ENCODE peak calls at places on chromosomes 11 and 22, in six cellular contexts. One of them, this sample, is unnamed.

GRCh38 chr11:123249354-123249753 is 54.3 kb upstream of the CLMP start:
- DNase-seq in activated CD4-positive, alpha-beta T cell treated with anti-CD3 and anti-CD28 coated beads, Interleukin-2, amount 10 ng/mL, durations not matched to agents 7 days and 5 days: no peak
- DNase-seq in GDM1: no peak
- DNase-seq in heart left ventricle: no peak
- DNase-seq in Daoy: no peak
- DNase-seq in NCI-H146: no peak
- DNase-seq in this sample: no peak

GRCh38 chr11:43583548-43583947 is 97.0 kb upstream of the HSD17B12 start:
- DNase-seq in NCI-H146: no peak
- DNase-seq in activated CD4-positive, alpha-beta T cell treated with anti-CD3 and anti-CD28 coated beads, Interleukin-2, amount 10 ng/mL, durations not matched to agents 7 days and 5 days: no peak
- DNase-seq in Daoy: no peak
- DNase-seq in GDM1: no peak
- DNase-seq in heart left ventricle: no peak
- DNase-seq in this sample: no peak

GRCh38 chr11:128040603-128041002 is 546.8 kb downstream of the ETS1 start:
- DNase-seq in GDM1: no peak
- DNase-seq in heart left ventricle: no peak
- DNase-seq in Daoy: no peak
- DNase-seq in activated CD4-positive, alpha-beta T cell treated with anti-CD3 and anti-CD28 coated beads, Interleukin-2, amount 10 ng/mL, durations not matched to agents 7 days and 5 days: no peak
- DNase-seq in NCI-H146: no peak
- DNase-seq in this sample: no peak

GRCh38 chr11:72605958-72606357 is 68.3 kb downstream of the PDE2A start:
- DNase-seq in activated CD4-positive, alpha-beta T cell treated with anti-CD3 and anti-CD28 coated beads, Interleukin-2, amount 10 ng/mL, durations not matched to agents 7 days and 5 days: no peak
- DNase-seq in heart left ventricle: no peak
- DNase-seq in Daoy: no peak
- DNase-seq in NCI-H146: no peak
- DNase-seq in GDM1: no peak
- DNase-seq in this sample: no peak

GRCh38 chr22:37503850-37504249 is 15.4 kb downstream of the CARD10 start:
- DNase-seq in activated CD4-positive, alpha-beta T cell treated with anti-CD3 and anti-CD28 coated beads, Interleukin-2, amount 10 ng/mL, durations not matched to agents 7 days and 5 days: no peak
- DNase-seq in NCI-H146: no peak
- DNase-seq in heart left ventricle: peak; percentile 64
- DNase-seq in Daoy: no peak
- DNase-seq in GDM1: no peak
- DNase-seq in this sample: no peak

GRCh38 chr22:46618667-46619066 is 1.5 kb upstream of the GRAMD4 start:
- DNase-seq in heart left ventricle: peak; percentile 74
- DNase-seq in GDM1: no peak
- DNase-seq in Daoy: no peak
- DNase-seq in NCI-H146: no peak
- DNase-seq in activated CD4-positive, alpha-beta T cell treated with anti-CD3 and anti-CD28 coated beads, Interleukin-2, amount 10 ng/mL, durations not matched to agents 7 days and 5 days: no peak
- DNase-seq in this sample: no peak

GRCh38 chr11:67452141-67452952 is at the start of gene GPR152:
- DNase-seq in NCI-H146: no peak
- DNase-seq in Daoy: no peak
- DNase-seq in GDM1: no peak
- DNase-seq in activated CD4-positive, alpha-beta T cell treated with anti-CD3 and anti-CD28 coated beads, Interleukin-2, amount 10 ng/mL, durations not matched to agents 7 days and 5 days: no peak
- DNase-seq in heart left ventricle: peak; percentile 52
- DNase-seq in this sample: no peak

GRCh38 chr11:65129649-65130441 is 4.5 kb downstream of the SYVN1 start:
- DNase-seq in activated CD4-positive, alpha-beta T cell treated with anti-CD3 and anti-CD28 coated beads, Interleukin-2, amount 10 ng/mL, durations not matched to agents 7 days and 5 days: no peak
- DNase-seq in Daoy: no peak
- DNase-seq in NCI-H146: no peak
- DNase-seq in GDM1: no peak
- DNase-seq in heart left ventricle: no peak
- DNase-seq in this sample: no peak

GRCh38 chr11:72789493-72790131 is 4.2 kb downstream of the STARD10 start:
- DNase-seq in GDM1: no peak
- DNase-seq in Daoy: peak; percentile 60
- DNase-seq in NCI-H146: no peak
- DNase-seq in heart left ventricle: peak; percentile 76
- DNase-seq in activated CD4-positive, alpha-beta T cell treated with anti-CD3 and anti-CD28 coated beads, Interleukin-2, amount 10 ng/mL, durations not matched to agents 7 days and 5 days: no peak
- DNase-seq in this sample: no peak

GRCh38 chr11:34065505-34066203 is 14.1 kb downstream of the CAPRIN1 start:
- DNase-seq in Daoy: no peak
- DNase-seq in NCI-H146: no peak
- DNase-seq in heart left ventricle: no peak
- DNase-seq in activated CD4-positive, alpha-beta T cell treated with anti-CD3 and anti-CD28 coated beads, Interleukin-2, amount 10 ng/mL, durations not matched to agents 7 days and 5 days: no peak
- DNase-seq in GDM1: no peak
- DNase-seq in this sample: no peak

GRCh38 chr22:35688913-35689675 is 28.6 kb upstream of the APOL5 start:
- DNase-seq in activated CD4-positive, alpha-beta T cell treated with anti-CD3 and anti-CD28 coated beads, Interleukin-2, amount 10 ng/mL, durations not matched to agents 7 days and 5 days: no peak
- DNase-seq in GDM1: no peak
- DNase-seq in heart left ventricle: no peak
- DNase-seq in NCI-H146: no peak
- DNase-seq in Daoy: peak; percentile 37
- DNase-seq in this sample: no peak

GRCh38 chr11:18736590-18737148 is 10.7 kb upstream of the IGSF22 start:
- DNase-seq in activated CD4-positive, alpha-beta T cell treated with anti-CD3 and anti-CD28 coated beads, Interleukin-2, amount 10 ng/mL, durations not matched to agents 7 days and 5 days: no peak
- DNase-seq in NCI-H146: no peak
- DNase-seq in GDM1: no peak
- DNase-seq in heart left ventricle: no peak
- DNase-seq in Daoy: no peak
- DNase-seq in this sample: no peak

GRCh38 chr11:68843703-68844312 is 2.1 kb upstream of the CPT1A start:
- DNase-seq in activated CD4-positive, alpha-beta T cell treated with anti-CD3 and anti-CD28 coated beads, Interleukin-2, amount 10 ng/mL, durations not matched to agents 7 days and 5 days: peak; percentile 69
- DNase-seq in GDM1: peak; percentile 75
- DNase-seq in NCI-H146: peak; percentile 89
- DNase-seq in Daoy: peak; percentile 86
- DNase-seq in heart left ventricle: peak; percentile 88
- DNase-seq in this sample: peak; percentile 50

GRCh38 chr22:38468761-38469305 is 937 bp downstream of the KDELR3 start:
- DNase-seq in GDM1: no peak
- DNase-seq in heart left ventricle: no peak
- DNase-seq in NCI-H146: no peak
- DNase-seq in activated CD4-positive, alpha-beta T cell treated with anti-CD3 and anti-CD28 coated beads, Interleukin-2, amount 10 ng/mL, durations not matched to agents 7 days and 5 days: no peak
- DNase-seq in Daoy: no peak
- DNase-seq in this sample: no peak

GRCh38 chr22:18109410-18110193 is 1.0 kb upstream of the TUBA8 start:
- DNase-seq in GDM1: no peak
- DNase-seq in Daoy: no peak
- DNase-seq in activated CD4-positive, alpha-beta T cell treated with anti-CD3 and anti-CD28 coated beads, Interleukin-2, amount 10 ng/mL, durations not matched to agents 7 days and 5 days: no peak
- DNase-seq in heart left ventricle: no peak
- DNase-seq in NCI-H146: no peak
- DNase-seq in this sample: no peak

GRCh38 chr22:31215018-31215535 is 3.0 kb downstream of the LIMK2 start:
- DNase-seq in activated CD4-positive, alpha-beta T cell treated with anti-CD3 and anti-CD28 coated beads, Interleukin-2, amount 10 ng/mL, durations not matched to agents 7 days and 5 days: no peak
- DNase-seq in heart left ventricle: no peak
- DNase-seq in NCI-H146: no peak
- DNase-seq in GDM1: no peak
- DNase-seq in Daoy: no peak
- DNase-seq in this sample: no peak

GRCh38 chr11:122843281-122844150 is 5.2 kb downstream of the CRTAM start:
- DNase-seq in heart left ventricle: no peak
- DNase-seq in GDM1: no peak
- DNase-seq in Daoy: peak; percentile 16
- DNase-seq in activated CD4-positive, alpha-beta T cell treated with anti-CD3 and anti-CD28 coated beads, Interleukin-2, amount 10 ng/mL, durations not matched to agents 7 days and 5 days: peak; percentile 55
- DNase-seq in NCI-H146: peak; percentile 23
- DNase-seq in this sample: no peak

GRCh38 chr11:119800171-119800570 is 71.2 kb upstream of the NECTIN1 start:
- DNase-seq in GDM1: no peak
- DNase-seq in Daoy: no peak
- DNase-seq in heart left ventricle: peak; percentile 18
- DNase-seq in activated CD4-positive, alpha-beta T cell treated with anti-CD3 and anti-CD28 coated beads, Interleukin-2, amount 10 ng/mL, durations not matched to agents 7 days and 5 days: no peak
- DNase-seq in NCI-H146: no peak
- DNase-seq in this sample: no peak

GRCh38 chr11:86606270-86606848 is 66.1 kb downstream of the ME3 start:
- DNase-seq in Daoy: no peak
- DNase-seq in NCI-H146: no peak
- DNase-seq in activated CD4-positive, alpha-beta T cell treated with anti-CD3 and anti-CD28 coated beads, Interleukin-2, amount 10 ng/mL, durations not matched to agents 7 days and 5 days: no peak
- DNase-seq in heart left ventricle: no peak
- DNase-seq in GDM1: no peak
- DNase-seq in this sample: no peak

GRCh38 chr22:40853961-40854360 is 2.5 kb downstream of the ST13 start:
- DNase-seq in NCI-H146: no peak
- DNase-seq in Daoy: no peak
- DNase-seq in activated CD4-positive, alpha-beta T cell treated with anti-CD3 and anti-CD28 coated beads, Interleukin-2, amount 10 ng/mL, durations not matched to agents 7 days and 5 days: no peak
- DNase-seq in GDM1: no peak
- DNase-seq in heart left ventricle: no peak
- DNase-seq in this sample: no peak

GRCh38 chr11:105334025-105334714 is 194.6 kb upstream of the CARD18 start:
- DNase-seq in GDM1: no peak
- DNase-seq in heart left ventricle: no peak
- DNase-seq in NCI-H146: no peak
- DNase-seq in activated CD4-positive, alpha-beta T cell treated with anti-CD3 and anti-CD28 coated beads, Interleukin-2, amount 10 ng/mL, durations not matched to agents 7 days and 5 days: no peak
- DNase-seq in Daoy: peak; percentile 7
- DNase-seq in this sample: no peak

GRCh38 chr11:910044-910588 is 494 bp downstream of the CHID1 start:
- DNase-seq in Daoy: no peak
- DNase-seq in GDM1: no peak
- DNase-seq in NCI-H146: no peak
- DNase-seq in heart left ventricle: no peak
- DNase-seq in activated CD4-positive, alpha-beta T cell treated with anti-CD3 and anti-CD28 coated beads, Interleukin-2, amount 10 ng/mL, durations not matched to agents 7 days and 5 days: no peak
- DNase-seq in this sample: peak; percentile 60

GRCh38 chr22:47409501-47410275 is 647.2 kb downstream of the TBC1D22A start:
- DNase-seq in GDM1: no peak
- DNase-seq in NCI-H146: no peak
- DNase-seq in activated CD4-positive, alpha-beta T cell treated with anti-CD3 and anti-CD28 coated beads, Interleukin-2, amount 10 ng/mL, durations not matched to agents 7 days and 5 days: no peak
- DNase-seq in Daoy: no peak
- DNase-seq in heart left ventricle: no peak
- DNase-seq in this sample: no peak

GRCh38 chr22:25833091-25833490 is 91.1 kb downstream of the MYO18B start:
- DNase-seq in activated CD4-positive, alpha-beta T cell treated with anti-CD3 and anti-CD28 coated beads, Interleukin-2, amount 10 ng/mL, durations not matched to agents 7 days and 5 days: no peak
- DNase-seq in heart left ventricle: peak; percentile 73
- DNase-seq in Daoy: no peak
- DNase-seq in NCI-H146: no peak
- DNase-seq in GDM1: no peak
- DNase-seq in this sample: no peak

GRCh38 chr11:102761646-102762238 is 18.7 kb downstream of the MMP10 start:
- DNase-seq in activated CD4-positive, alpha-beta T cell treated with anti-CD3 and anti-CD28 coated beads, Interleukin-2, amount 10 ng/mL, durations not matched to agents 7 days and 5 days: no peak
- DNase-seq in GDM1: no peak
- DNase-seq in Daoy: no peak
- DNase-seq in heart left ventricle: no peak
- DNase-seq in NCI-H146: no peak
- DNase-seq in this sample: no peak

GRCh38 chr22:44758354-44758969 is 6.1 kb downstream of the ARHGAP8 start:
- DNase-seq in activated CD4-positive, alpha-beta T cell treated with anti-CD3 and anti-CD28 coated beads, Interleukin-2, amount 10 ng/mL, durations not matched to agents 7 days and 5 days: no peak
- DNase-seq in heart left ventricle: no peak
- DNase-seq in Daoy: peak; percentile 72
- DNase-seq in NCI-H146: no peak
- DNase-seq in GDM1: no peak
- DNase-seq in this sample: no peak

GRCh38 chr11:133808393-133809140 is 36.7 kb downstream of the SPATA19 start:
- DNase-seq in heart left ventricle: no peak
- DNase-seq in activated CD4-positive, alpha-beta T cell treated with anti-CD3 and anti-CD28 coated beads, Interleukin-2, amount 10 ng/mL, durations not matched to agents 7 days and 5 days: no peak
- DNase-seq in Daoy: no peak
- DNase-seq in GDM1: no peak
- DNase-seq in NCI-H146: no peak
- DNase-seq in this sample: no peak

GRCh38 chr11:3159296-3160190 is 5.6 kb downstream of the OSBPL5 start:
- DNase-seq in NCI-H146: no peak
- DNase-seq in Daoy: no peak
- DNase-seq in heart left ventricle: peak; percentile 86
- DNase-seq in GDM1: no peak
- DNase-seq in activated CD4-positive, alpha-beta T cell treated with anti-CD3 and anti-CD28 coated beads, Interleukin-2, amount 10 ng/mL, durations not matched to agents 7 days and 5 days: no peak
- DNase-seq in this sample: no peak

GRCh38 chr22:38413085-38414008 is 41.7 kb downstream of the KCNJ4 start:
- DNase-seq in GDM1: no peak
- DNase-seq in heart left ventricle: peak; percentile 61
- DNase-seq in Daoy: no peak
- DNase-seq in NCI-H146: no peak
- DNase-seq in activated CD4-positive, alpha-beta T cell treated with anti-CD3 and anti-CD28 coated beads, Interleukin-2, amount 10 ng/mL, durations not matched to agents 7 days and 5 days: no peak
- DNase-seq in this sample: no peak

GRCh38 chr11:77198440-77198849 is 70.4 kb downstream of the MYO7A start:
- DNase-seq in heart left ventricle: peak; percentile 18
- DNase-seq in activated CD4-positive, alpha-beta T cell treated with anti-CD3 and anti-CD28 coated beads, Interleukin-2, amount 10 ng/mL, durations not matched to agents 7 days and 5 days: peak; percentile 12
- DNase-seq in Daoy: peak; percentile 51
- DNase-seq in GDM1: peak; percentile 30
- DNase-seq in NCI-H146: peak; percentile 29
- DNase-seq in this sample: no peak

This sample was measured in stimulated activated CD4-positive, alpha-beta T cell treated with anti-CD3 and anti-CD28 coated beads, TNF-alpha, amount 100 ng/mL, for 4 hours.